ENCODE peak calls at places on chromosomes 4 and X, in seven cellular contexts. F is RKO, X is epithelial cell of esophagus, Q is fibroblast of lung, W is nucleus accumbens, V is T-helper 2 cell, L is left kidney. Y is an unnamed sample.

GRCh38 chr4:41257901-41258300 is 1.2 kb downstream of the UCHL1 start:
- DNase-seq in F (no peak), X (no peak), Q (no peak), W (no peak), V (no peak), L (peak), Y (no peak)

GRCh38 chrX:23434356-23434884 is 99.8 kb downstream of the PTCHD1 start:
- DNase-seq in F (no peak), X (peak), Q (peak), W (peak), V (no peak), L (peak), Y (no peak)

GRCh38 chr4:16269742-16270522 is 43.7 kb upstream of the TAPT1 start:
- DNase-seq in F (no peak), X (peak), Q (peak), W (no peak), V (no peak), L (no peak), Y (no peak)

GRCh38 chr4:139419388-139419914 is 34.5 kb upstream of the RAB33B start:
- DNase-seq in F (no peak), X (peak), Q (peak), W (peak), V (peak), L (peak), Y (no peak)

GRCh38 chr4:1927675-1928074 is 56.5 kb downstream of the NSD2 start:
- DNase-seq in F (no peak), X (no peak), Q (peak), W (no peak), V (no peak), L (no peak), Y (no peak)

GRCh38 chrX:129540725-129541184 is 696 bp downstream of the OCRL start:
- DNase-seq in F (peak), X (peak), Q (no peak), W (no peak), V (no peak), L (no peak), Y (no peak)

GRCh38 chr4:70984587-70984986 is 8.9 kb upstream of the DCK start:
- DNase-seq in F (no peak), X (no peak), Q (no peak), W (no peak), V (no peak), L (no peak), Y (no peak)

GRCh38 chr4:41670530-41670929 is 78.0 kb downstream of the PHOX2B start:
- DNase-seq in F (no peak), X (no peak), Q (no peak), W (no peak), V (no peak), L (no peak), Y (no peak)

GRCh38 chr4:110633358-110634319 is 10.8 kb upstream of the PITX2 start:
- DNase-seq in F (no peak), X (no peak), Q (no peak), W (no peak), V (no peak), L (peak), Y (no peak)

GRCh38 chr4:117941611-117942010 is 92.7 kb upstream of the NDST3 start:
- DNase-seq in F (no peak), X (no peak), Q (no peak), W (no peak), V (no peak), L (peak), Y (peak)

GRCh38 chrX:74343327-74343969 is 39.5 kb downstream of the ZCCHC13 start:
- DNase-seq in F (no peak), X (no peak), Q (no peak), W (no peak), V (no peak), L (no peak), Y (no peak)

GRCh38 chrX:45056428-45057145 is 144.1 kb downstream of the DIPK2B start:
- DNase-seq in F (no peak), X (no peak), Q (no peak), W (no peak), V (no peak), L (no peak), Y (no peak)

GRCh38 chr4:91758487-91758886 is 545.3 kb upstream of the GRID2 start:
- DNase-seq in F (peak), X (peak), Q (peak), W (no peak), V (no peak), L (no peak), Y (no peak)

GRCh38 chr4:108359130-108359709 is 190.5 kb upstream of the LEF1 start:
- DNase-seq in F (no peak), X (no peak), Q (no peak), W (no peak), V (peak), L (no peak), Y (no peak)

GRCh38 chr4:79227896-79228295 is 98.0 kb downstream of the NAA11 start:
- DNase-seq in F (no peak), X (no peak), Q (no peak), W (no peak), V (no peak), L (no peak), Y (no peak)

Y was measured in NT2/D1.